ENCODE peak calls at places on chromosomes 13 and 19, in nine cellular contexts. One of them, this sample, is unnamed.

GRCh38 chr19:11763117-11763516 is 3.7 kb upstream of the ZNF441 start:
- DNase-seq in posterior vena cava: no peak
- DNase-seq in small intestine: no peak
- DNase-seq in mucosa of descending colon: no peak
- DNase-seq in T-cell: no peak
- DNase-seq in iPS-NIHi11: no peak
- DNase-seq in amygdala: no peak
- DNase-seq in NCI-H1694 treated with DMSO at 0.1 percent for 48 hours: no peak
- DNase-seq in naive thymus-derived CD8-positive, alpha-beta T cell: no peak
- DNase-seq in this sample: no peak

GRCh38 chr19:10503002-10503789 is at the start of gene KEAP1:
- DNase-seq in posterior vena cava: peak; percentile 81
- DNase-seq in naive thymus-derived CD8-positive, alpha-beta T cell: no peak
- DNase-seq in iPS-NIHi11: peak; percentile 51
- DNase-seq in amygdala: no peak
- DNase-seq in mucosa of descending colon: peak; percentile 62
- DNase-seq in T-cell: no peak
- DNase-seq in NCI-H1694 treated with DMSO at 0.1 percent for 48 hours: no peak
- DNase-seq in small intestine: peak; percentile 34
- DNase-seq in this sample: no peak

GRCh38 chr19:10701955-10702307 is 692 bp downstream of the QTRT1 start:
- DNase-seq in NCI-H1694 treated with DMSO at 0.1 percent for 48 hours: peak; percentile 8
- DNase-seq in mucosa of descending colon: peak; percentile 40
- DNase-seq in T-cell: no peak
- DNase-seq in amygdala: no peak
- DNase-seq in small intestine: no peak
- DNase-seq in posterior vena cava: no peak
- DNase-seq in iPS-NIHi11: peak; percentile 69
- DNase-seq in naive thymus-derived CD8-positive, alpha-beta T cell: no peak
- DNase-seq in this sample: no peak

GRCh38 chr19:48445256-48445605 is 552 bp upstream of the GRWD1 start:
- DNase-seq in amygdala: no peak
- DNase-seq in posterior vena cava: no peak
- DNase-seq in T-cell: no peak
- DNase-seq in mucosa of descending colon: no peak
- DNase-seq in naive thymus-derived CD8-positive, alpha-beta T cell: no peak
- DNase-seq in small intestine: no peak
- DNase-seq in NCI-H1694 treated with DMSO at 0.1 percent for 48 hours: peak; percentile 90
- DNase-seq in iPS-NIHi11: peak; percentile 88
- DNase-seq in this sample: no peak

GRCh38 chr13:48585456-48585840 is 52.6 kb upstream of the RCBTB2 start:
- DNase-seq in small intestine: peak; percentile 23
- DNase-seq in posterior vena cava: no peak
- DNase-seq in iPS-NIHi11: no peak
- DNase-seq in mucosa of descending colon: peak; percentile 56
- DNase-seq in T-cell: no peak
- DNase-seq in amygdala: peak; percentile 57
- DNase-seq in NCI-H1694 treated with DMSO at 0.1 percent for 48 hours: no peak
- DNase-seq in naive thymus-derived CD8-positive, alpha-beta T cell: no peak
- DNase-seq in this sample: no peak

GRCh38 chr19:39110263-39110967 is 15.2 kb upstream of the PAK4 start:
- DNase-seq in posterior vena cava: no peak
- DNase-seq in naive thymus-derived CD8-positive, alpha-beta T cell: peak; percentile 72
- DNase-seq in NCI-H1694 treated with DMSO at 0.1 percent for 48 hours: no peak
- DNase-seq in iPS-NIHi11: peak; percentile 87
- DNase-seq in mucosa of descending colon: peak; percentile 75
- DNase-seq in amygdala: no peak
- DNase-seq in small intestine: peak; percentile 61
- DNase-seq in T-cell: peak; percentile 63
- DNase-seq in this sample: peak; percentile 40

GRCh38 chr13:41765020-41765419 is 195.9 kb downstream of the VWA8 start:
- DNase-seq in small intestine: no peak
- DNase-seq in mucosa of descending colon: no peak
- DNase-seq in amygdala: no peak
- DNase-seq in posterior vena cava: no peak
- DNase-seq in NCI-H1694 treated with DMSO at 0.1 percent for 48 hours: no peak
- DNase-seq in naive thymus-derived CD8-positive, alpha-beta T cell: no peak
- DNase-seq in T-cell: no peak
- DNase-seq in iPS-NIHi11: no peak
- DNase-seq in this sample: no peak

GRCh38 chr13:67792151-67792665 is 562.1 kb upstream of the PCDH9 start:
- DNase-seq in T-cell: no peak
- DNase-seq in posterior vena cava: no peak
- DNase-seq in amygdala: no peak
- DNase-seq in NCI-H1694 treated with DMSO at 0.1 percent for 48 hours: no peak
- DNase-seq in naive thymus-derived CD8-positive, alpha-beta T cell: no peak
- DNase-seq in small intestine: no peak
- DNase-seq in iPS-NIHi11: no peak
- DNase-seq in mucosa of descending colon: no peak
- DNase-seq in this sample: no peak

GRCh38 chr13:41694902-41695301 is 237.6 kb downstream of the RGCC start:
- DNase-seq in NCI-H1694 treated with DMSO at 0.1 percent for 48 hours: no peak
- DNase-seq in naive thymus-derived CD8-positive, alpha-beta T cell: no peak
- DNase-seq in amygdala: no peak
- DNase-seq in iPS-NIHi11: no peak
- DNase-seq in T-cell: no peak
- DNase-seq in small intestine: no peak
- DNase-seq in posterior vena cava: peak; percentile 83
- DNase-seq in mucosa of descending colon: peak; percentile 43
- DNase-seq in this sample: no peak

GRCh38 chr13:29465741-29466293 is 129.7 kb downstream of the SLC7A1 start:
- DNase-seq in small intestine: no peak
- DNase-seq in T-cell: no peak
- DNase-seq in posterior vena cava: no peak
- DNase-seq in amygdala: no peak
- DNase-seq in mucosa of descending colon: peak; percentile 15
- DNase-seq in NCI-H1694 treated with DMSO at 0.1 percent for 48 hours: no peak
- DNase-seq in naive thymus-derived CD8-positive, alpha-beta T cell: no peak
- DNase-seq in iPS-NIHi11: no peak
- DNase-seq in this sample: no peak

GRCh38 chr19:7355151-7355845 is 6.6 kb downstream of the ARHGEF18 start:
- DNase-seq in NCI-H1694 treated with DMSO at 0.1 percent for 48 hours: no peak
- DNase-seq in amygdala: no peak
- DNase-seq in small intestine: no peak
- DNase-seq in naive thymus-derived CD8-positive, alpha-beta T cell: no peak
- DNase-seq in mucosa of descending colon: no peak
- DNase-seq in T-cell: no peak
- DNase-seq in posterior vena cava: peak; percentile 83
- DNase-seq in iPS-NIHi11: no peak
- DNase-seq in this sample: no peak

GRCh38 chr19:50290011-50290410 is 39.2 kb downstream of the KCNC3 start:
- DNase-seq in naive thymus-derived CD8-positive, alpha-beta T cell: no peak
- DNase-seq in mucosa of descending colon: no peak
- DNase-seq in NCI-H1694 treated with DMSO at 0.1 percent for 48 hours: no peak
- DNase-seq in posterior vena cava: no peak
- DNase-seq in amygdala: no peak
- DNase-seq in iPS-NIHi11: no peak
- DNase-seq in T-cell: no peak
- DNase-seq in small intestine: no peak
- DNase-seq in this sample: no peak

GRCh38 chr13:101059803-101060202 is 356.5 kb downstream of the NALCN start:
- DNase-seq in posterior vena cava: no peak
- DNase-seq in mucosa of descending colon: no peak
- DNase-seq in naive thymus-derived CD8-positive, alpha-beta T cell: no peak
- DNase-seq in amygdala: no peak
- DNase-seq in iPS-NIHi11: no peak
- DNase-seq in NCI-H1694 treated with DMSO at 0.1 percent for 48 hours: no peak
- DNase-seq in T-cell: no peak
- DNase-seq in small intestine: no peak
- DNase-seq in this sample: no peak

GRCh38 chr13:33610471-33611015 is 207.4 kb upstream of the RFC3 start:
- DNase-seq in T-cell: peak; percentile 30
- DNase-seq in iPS-NIHi11: peak; percentile 69
- DNase-seq in naive thymus-derived CD8-positive, alpha-beta T cell: no peak
- DNase-seq in small intestine: peak; percentile 21
- DNase-seq in NCI-H1694 treated with DMSO at 0.1 percent for 48 hours: no peak
- DNase-seq in posterior vena cava: peak; percentile 85
- DNase-seq in mucosa of descending colon: peak; percentile 18
- DNase-seq in amygdala: peak; percentile 63
- DNase-seq in this sample: peak; percentile 70

GRCh38 chr13:36907266-36907665 is 12.8 kb downstream of the SMAD9 start:
- DNase-seq in T-cell: no peak
- DNase-seq in small intestine: no peak
- DNase-seq in naive thymus-derived CD8-positive, alpha-beta T cell: no peak
- DNase-seq in iPS-NIHi11: no peak
- DNase-seq in mucosa of descending colon: no peak
- DNase-seq in amygdala: no peak
- DNase-seq in posterior vena cava: no peak
- DNase-seq in NCI-H1694 treated with DMSO at 0.1 percent for 48 hours: no peak
- DNase-seq in this sample: no peak

GRCh38 chr13:45441633-45442032 is 23.1 kb upstream of the COG3 start:
- DNase-seq in iPS-NIHi11: no peak
- DNase-seq in naive thymus-derived CD8-positive, alpha-beta T cell: no peak
- DNase-seq in amygdala: no peak
- DNase-seq in T-cell: no peak
- DNase-seq in posterior vena cava: no peak
- DNase-seq in small intestine: no peak
- DNase-seq in mucosa of descending colon: no peak
- DNase-seq in NCI-H1694 treated with DMSO at 0.1 percent for 48 hours: no peak
- DNase-seq in this sample: no peak

GRCh38 chr13:23637813-23638212 is 67.6 kb downstream of the TNFRSF19 start:
- DNase-seq in amygdala: no peak
- DNase-seq in small intestine: no peak
- DNase-seq in mucosa of descending colon: no peak
- DNase-seq in NCI-H1694 treated with DMSO at 0.1 percent for 48 hours: peak; percentile 65
- DNase-seq in iPS-NIHi11: peak; percentile 55
- DNase-seq in T-cell: no peak
- DNase-seq in naive thymus-derived CD8-positive, alpha-beta T cell: no peak
- DNase-seq in posterior vena cava: no peak
- DNase-seq in this sample: no peak

GRCh38 chr13:26679945-26680516 is 80.6 kb downstream of the GPR12 start:
- DNase-seq in T-cell: no peak
- DNase-seq in amygdala: no peak
- DNase-seq in naive thymus-derived CD8-positive, alpha-beta T cell: no peak
- DNase-seq in mucosa of descending colon: no peak
- DNase-seq in small intestine: no peak
- DNase-seq in NCI-H1694 treated with DMSO at 0.1 percent for 48 hours: no peak
- DNase-seq in posterior vena cava: no peak
- DNase-seq in iPS-NIHi11: peak; percentile 70
- DNase-seq in this sample: no peak

GRCh38 chr13:77838271-77838670 is 80.4 kb downstream of the EDNRB start:
- DNase-seq in amygdala: no peak
- DNase-seq in posterior vena cava: no peak
- DNase-seq in mucosa of descending colon: no peak
- DNase-seq in naive thymus-derived CD8-positive, alpha-beta T cell: no peak
- DNase-seq in iPS-NIHi11: no peak
- DNase-seq in T-cell: no peak
- DNase-seq in NCI-H1694 treated with DMSO at 0.1 percent for 48 hours: no peak
- DNase-seq in small intestine: no peak
- DNase-seq in this sample: no peak

GRCh38 chr19:584240-585001 is 5.3 kb upstream of the HCN2 start:
- DNase-seq in amygdala: no peak
- DNase-seq in iPS-NIHi11: peak; percentile 91
- DNase-seq in mucosa of descending colon: peak; percentile 46
- DNase-seq in T-cell: peak; percentile 65
- DNase-seq in NCI-H1694 treated with DMSO at 0.1 percent for 48 hours: peak; percentile 9
- DNase-seq in small intestine: no peak
- DNase-seq in posterior vena cava: no peak
- DNase-seq in naive thymus-derived CD8-positive, alpha-beta T cell: peak; percentile 74
- DNase-seq in this sample: peak; percentile 48

GRCh38 chr19:35085947-35086346 is 29.7 kb upstream of the FXYD3 start:
- DNase-seq in NCI-H1694 treated with DMSO at 0.1 percent for 48 hours: no peak
- DNase-seq in T-cell: no peak
- DNase-seq in amygdala: no peak
- DNase-seq in small intestine: no peak
- DNase-seq in naive thymus-derived CD8-positive, alpha-beta T cell: no peak
- DNase-seq in posterior vena cava: no peak
- DNase-seq in mucosa of descending colon: no peak
- DNase-seq in iPS-NIHi11: no peak
- DNase-seq in this sample: no peak

GRCh38 chr13:32938907-32939306 is 77.3 kb upstream of the KL start:
- DNase-seq in small intestine: no peak
- DNase-seq in iPS-NIHi11: no peak
- DNase-seq in mucosa of descending colon: no peak
- DNase-seq in T-cell: no peak
- DNase-seq in naive thymus-derived CD8-positive, alpha-beta T cell: no peak
- DNase-seq in posterior vena cava: no peak
- DNase-seq in amygdala: no peak
- DNase-seq in NCI-H1694 treated with DMSO at 0.1 percent for 48 hours: no peak
- DNase-seq in this sample: no peak

GRCh38 chr19:58407658-58408151 is 744 bp upstream of the ZNF584 start:
- DNase-seq in small intestine: no peak
- DNase-seq in T-cell: no peak
- DNase-seq in amygdala: no peak
- DNase-seq in naive thymus-derived CD8-positive, alpha-beta T cell: no peak
- DNase-seq in mucosa of descending colon: no peak
- DNase-seq in posterior vena cava: peak; percentile 78
- DNase-seq in iPS-NIHi11: no peak
- DNase-seq in NCI-H1694 treated with DMSO at 0.1 percent for 48 hours: no peak
- DNase-seq in this sample: no peak

GRCh38 chr13:29886446-29886845 is 36.0 kb upstream of the UBL3 start:
- DNase-seq in iPS-NIHi11: no peak
- DNase-seq in naive thymus-derived CD8-positive, alpha-beta T cell: no peak
- DNase-seq in T-cell: no peak
- DNase-seq in posterior vena cava: no peak
- DNase-seq in NCI-H1694 treated with DMSO at 0.1 percent for 48 hours: no peak
- DNase-seq in amygdala: no peak
- DNase-seq in mucosa of descending colon: no peak
- DNase-seq in small intestine: no peak
- DNase-seq in this sample: peak; percentile 56

GRCh38 chr13:41746259-41746658 is 214.7 kb downstream of the VWA8 start:
- DNase-seq in mucosa of descending colon: no peak
- DNase-seq in posterior vena cava: no peak
- DNase-seq in iPS-NIHi11: no peak
- DNase-seq in small intestine: no peak
- DNase-seq in T-cell: no peak
- DNase-seq in naive thymus-derived CD8-positive, alpha-beta T cell: no peak
- DNase-seq in amygdala: no peak
- DNase-seq in NCI-H1694 treated with DMSO at 0.1 percent for 48 hours: no peak
- DNase-seq in this sample: no peak

This sample was measured in T-helper 2 cell treated with Interferon-gamma antibody and Interleukin-4, amounts not matched to agents 5 μg/mL and 100 μg/mL, for 36 hours.